ENCODE peak calls at places on chromosomes 3 and 15, in five cellular contexts. T is foreskin fibroblast, H is A549, D is tibial artery, B is left lung. Z is an unnamed sample.

GRCh38 chr3:42072930-42073329 is 18.2 kb upstream of the TRAK1 start:
- DNase-seq in B (no peak), T (no peak), D (no peak), H (no peak), Z (no peak)

GRCh38 chr3:189901481-189901880 is 219.2 kb downstream of the P3H2 start:
- DNase-seq in B (no peak), H (no peak), T (no peak), D (no peak), Z (no peak)

GRCh38 chr3:120498947-120499346 is 48.2 kb upstream of the FSTL1 start:
- DNase-seq in H (no peak), T (peak), D (no peak), B (no peak), Z (no peak)

GRCh38 chr3:15042936-15043335 is 22.2 kb downstream of the MRPS25 start:
- DNase-seq in D (no peak), H (no peak), B (no peak), T (no peak), Z (no peak)

GRCh38 chr3:142542054-142542453 is 36.5 kb downstream of the ATR start:
- DNase-seq in B (no peak), T (no peak), H (no peak), D (no peak), Z (no peak)

GRCh38 chr3:100868894-100869293 is 124.3 kb downstream of the ABI3BP start:
- DNase-seq in H (no peak), D (no peak), B (no peak), T (no peak), Z (no peak)

GRCh38 chr3:171781711-171782127 is 28.6 kb downstream of the PLD1 start:
- DNase-seq in T (no peak), B (no peak), H (no peak), D (no peak), Z (no peak)

GRCh38 chr15:66567897-66568296 is 2.1 kb upstream of the LCTL start:
- DNase-seq in D (no peak), B (no peak), H (no peak), T (no peak), Z (no peak)

GRCh38 chr3:21942328-21942727 is 191.3 kb upstream of the ZNF385D start:
- DNase-seq in D (no peak), T (peak), H (no peak), B (no peak), Z (no peak)

GRCh38 chr3:61257148-61257547 is 5.9 kb upstream of the FHIT start:
- DNase-seq in T (no peak), D (no peak), H (no peak), B (no peak), Z (no peak)

GRCh38 chr15:68224546-68225250 is 4.8 kb downstream of the CLN6 start:
- DNase-seq in T (no peak), D (peak), B (no peak), H (no peak), Z (no peak)

GRCh38 chr3:119099785-119100184 is 46.2 kb upstream of the TEX55 start:
- DNase-seq in H (no peak), B (no peak), D (no peak), T (no peak), Z (no peak)

GRCh38 chr3:123286308-123287023 is 84.7 kb downstream of the SEC22A start:
- DNase-seq in D (peak), B (no peak), T (peak), H (peak), Z (no peak)

GRCh38 chr3:52313188-52313773 is 2.8 kb upstream of the DNAH1 start:
- DNase-seq in B (peak), H (no peak), T (no peak), D (no peak), Z (no peak)

GRCh38 chr3:12440927-12441326 is 43.4 kb upstream of the TSEN2 start:
- DNase-seq in D (no peak), T (peak), H (no peak), B (peak), Z (no peak)

GRCh38 chr3:70803891-70804290 is 491.5 kb upstream of the MDFIC2 start:
- DNase-seq in B (no peak), T (no peak), H (no peak), D (no peak), Z (no peak)

GRCh38 chr15:74535388-74536084 is 5.5 kb upstream of the ARID3B start:
- DNase-seq in T (peak), D (no peak), H (no peak), B (no peak), Z (no peak)

GRCh38 chr3:186566772-186567071 is 417 bp downstream of the TBCCD1 start:
- DNase-seq in H (no peak), B (no peak), D (no peak), T (no peak), Z (no peak)

GRCh38 chr3:44476181-44476599 is 1.3 kb downstream of the ZNF445 start:
- DNase-seq in H (no peak), D (no peak), T (peak), B (no peak), Z (no peak)

GRCh38 chr3:187025254-187025655 is 94.9 kb downstream of the ST6GAL1 start:
- DNase-seq in B (no peak), T (no peak), D (no peak), H (no peak), Z (no peak)

GRCh38 chr3:193791041-193792032 is 198.3 kb downstream of the OPA1 start:
- DNase-seq in B (no peak), T (no peak), H (no peak), D (no peak), Z (no peak)

GRCh38 chr3:121018917-121019321 is 110.9 kb downstream of the STXBP5L start:
- DNase-seq in B (peak), T (no peak), H (no peak), D (no peak), Z (no peak)

GRCh38 chr3:57822686-57823085 is 66.6 kb downstream of the SLMAP start:
- DNase-seq in H (no peak), D (no peak), T (no peak), B (no peak), Z (no peak)

GRCh38 chr3:5264093-5264610 is 76.6 kb downstream of the EDEM1 start:
- DNase-seq in D (no peak), T (no peak), H (no peak), B (no peak), Z (no peak)

GRCh38 chr15:63892794-63893441 is 59.2 kb upstream of the HERC1 start:
- DNase-seq in D (peak), H (no peak), T (no peak), B (no peak), Z (no peak)

GRCh38 chr15:85760531-85761371 is 34.0 kb downstream of the KLHL25 start:
- DNase-seq in H (peak), B (peak), T (no peak), D (no peak), Z (no peak)

GRCh38 chr3:107842940-107843339 is 247.9 kb downstream of the CD47 start:
- DNase-seq in D (no peak), B (no peak), H (no peak), T (no peak), Z (no peak)

GRCh38 chr3:107848516-107848915 is 242.3 kb downstream of the CD47 start:
- DNase-seq in T (no peak), H (no peak), B (no peak), D (no peak), Z (no peak)

GRCh38 chr3:107847791-107848190 is 243.0 kb downstream of the CD47 start:
- DNase-seq in T (no peak), D (no peak), B (no peak), H (no peak), Z (no peak)

GRCh38 chr3:107845355-107846281 is 245.2 kb downstream of the CD47 start:
- DNase-seq in H (no peak), D (no peak), T (peak), B (no peak), Z (no peak)

DNA sequence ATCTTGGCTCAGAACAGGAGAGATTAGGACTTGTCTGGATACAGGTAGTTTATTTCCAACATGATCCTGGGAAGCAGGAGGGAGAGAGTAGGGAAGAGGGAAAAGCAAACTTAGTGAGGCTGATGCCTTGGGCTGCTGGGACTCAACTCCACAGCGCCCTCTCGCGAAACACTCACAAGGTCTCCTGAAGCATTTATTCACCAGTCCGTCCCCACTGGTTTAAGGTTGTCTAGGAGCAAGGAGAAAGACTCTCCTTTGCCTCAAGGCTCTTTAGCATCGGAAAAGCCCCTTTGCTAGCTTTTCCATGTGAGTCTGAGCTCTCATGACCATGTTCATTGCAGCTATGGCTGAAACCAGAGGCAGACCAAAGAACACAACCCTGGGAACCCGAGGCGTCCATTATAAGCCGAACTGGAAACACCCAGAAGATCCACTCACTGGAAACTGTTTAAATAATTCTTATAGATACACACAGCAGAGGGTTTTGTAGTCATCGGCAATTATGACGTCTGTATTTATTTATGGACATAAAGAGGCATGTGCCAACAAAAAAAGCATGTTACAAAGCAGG is 244.5 kb downstream of the CD47 start:
- DNase-seq in T (peak), B (no peak), D (peak), H (peak), Z (peak)
- H3K4me3 ChIP-seq in T (no peak), B (no peak), D (no peak), H (no peak), Z (no peak)

GRCh38 chr15:90419738-90420487 is 31.9 kb downstream of the IQGAP1 start:
- DNase-seq in H (peak), T (peak), B (no peak), D (no peak), Z (no peak)
- H3K4me3 ChIP-seq in H (no peak), T (no peak), B (no peak), D (no peak), Z (no peak)

GRCh38 chr3:116947809-116948208 is 238.2 kb downstream of the TUSC7 start:
- DNase-seq in B (no peak), D (no peak), T (no peak), H (no peak), Z (no peak)
- H3K4me3 ChIP-seq in B (no peak), D (no peak), T (no peak), H (no peak), Z (no peak)

GRCh38 chr3:81758275-81758674 is 3.2 kb downstream of the GBE1 start:
- DNase-seq in D (no peak), T (peak), B (no peak), H (no peak), Z (no peak)
- H3K4me3 ChIP-seq in D (no peak), T (no peak), B (no peak), H (no peak), Z (no peak)

DNA sequence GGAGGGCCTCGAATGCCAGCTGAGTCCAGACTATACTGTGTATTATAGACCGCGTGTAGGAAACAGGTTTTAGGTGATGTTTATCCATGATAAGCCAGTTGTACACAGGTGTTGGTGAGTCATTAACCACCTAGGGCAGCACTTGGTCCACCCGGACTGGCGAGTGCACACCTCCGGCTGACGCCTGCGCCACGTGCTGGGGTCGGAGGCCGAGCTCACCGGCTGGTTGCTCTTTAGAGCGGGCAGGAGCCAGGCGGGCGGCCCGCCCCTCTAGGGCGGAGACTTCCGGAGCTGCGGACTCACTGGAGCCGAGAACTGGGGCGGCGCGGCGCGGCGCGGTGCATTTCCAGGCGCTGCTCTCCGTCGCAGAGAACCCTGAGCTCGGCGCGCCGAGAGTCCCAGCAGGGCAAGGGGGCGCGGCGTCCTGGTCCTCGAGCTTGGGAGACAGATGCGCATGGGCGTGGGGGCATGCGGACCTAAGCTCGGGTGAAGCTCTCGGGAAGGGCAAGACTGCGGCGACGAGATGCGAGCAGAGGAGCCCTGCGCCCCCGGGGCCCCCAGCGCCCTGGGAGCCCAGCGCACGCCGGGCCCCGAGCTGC is at the start of gene ESYT3:
- DNase-seq in H (peak), D (peak), B (peak), T (peak), Z (peak)
- H3K4me3 ChIP-seq in H (peak), D (peak), B (peak), T (peak), Z (peak)

GRCh38 chr15:96416218-96416933 is 85.9 kb downstream of the NR2F2 start:
- DNase-seq in H (no peak), D (no peak), B (peak), T (no peak), Z (no peak)
- H3K4me3 ChIP-seq in H (peak), D (peak), B (no peak), T (no peak), Z (peak)

GRCh38 chr3:183213415-183213814 is 39.6 kb upstream of the B3GNT5 start:
- DNase-seq in H (no peak), D (no peak), T (no peak), B (no peak), Z (no peak)
- H3K4me3 ChIP-seq in H (no peak), D (no peak), T (no peak), B (no peak), Z (no peak)